ENCODE peak calls at places on chromosome 18, in nine cellular contexts. E is left ventricle myocardium inferior, R is mesothelial cell of epicardium, J is heart right ventricle, I is fibroblast of lung, T is astrocyte of the spinal cord, B is GM12865, W is nephron progenitor cell, U is progenitor cell of endocrine pancreas. H is an unnamed sample.
A peak's percentile ranks its signal among the peaks of the same experiment; 100 is the strongest.

GRCh38 chr18:22694954-22695353 is 238.2 kb upstream of the RBBP8 start:
- DNase-seq in E (peak; percentile 26), R (no peak), J (peak; percentile 43), I (peak; percentile 99), T (peak; percentile 96), B (no peak), W (no peak), U (no peak), H (no peak)

GRCh38 chr18:12287684-12288405 is 20.2 kb upstream of the TUBB6 start:
- DNase-seq in E (peak; percentile 82), R (peak; percentile 64), J (peak; percentile 87), I (peak; percentile 98), T (peak; percentile 90), B (no peak), W (peak; percentile 67), U (no peak), H (no peak)

GRCh38 chr18:58687871-58688308 is 16.6 kb downstream of the MALT1 start:
- DNase-seq in E (no peak), R (no peak), J (no peak), I (no peak), T (no peak), B (peak; percentile 85), W (no peak), U (no peak), H (peak; percentile 62)

GRCh38 chr18:23884712-23885375 is 129.7 kb upstream of the TTC39C start:
- DNase-seq in E (no peak), R (no peak), J (no peak), I (no peak), T (no peak), B (no peak), W (peak; percentile 15), U (no peak), H (no peak)

GRCh38 chr18:58353581-58353980 is 275.3 kb downstream of the ALPK2 start:
- DNase-seq in E (no peak), R (no peak), J (no peak), I (no peak), T (no peak), B (no peak), W (no peak), U (no peak), H (no peak)

GRCh38 chr18:27143580-27144287 is 41.4 kb downstream of the CHST9 start:
- DNase-seq in E (peak; percentile 54), R (no peak), J (peak; percentile 47), I (no peak), T (no peak), B (no peak), W (no peak), U (no peak), H (no peak)

GRCh38 chr18:13141209-13141608 is 77.4 kb upstream of the LDLRAD4 start:
- DNase-seq in E (no peak), R (no peak), J (no peak), I (no peak), T (no peak), B (no peak), W (no peak), U (no peak), H (no peak)

GRCh38 chr18:79394438-79395307 is 1.1 kb upstream of the NFATC1 start:
- DNase-seq in E (no peak), R (no peak), J (peak; percentile 69), I (peak; percentile 56), T (peak; percentile 27), B (no peak), W (peak; percentile 41), U (no peak), H (peak; percentile 67)

GRCh38 chr18:61528961-61529360 is 195.7 kb downstream of the CDH20 start:
- DNase-seq in E (no peak), R (no peak), J (no peak), I (peak; percentile 38), T (no peak), B (no peak), W (peak; percentile 9), U (no peak), H (no peak)

GRCh38 chr18:38611036-38611964 is 1045.7 kb upstream of the CELF4 start:
- DNase-seq in E (no peak), R (no peak), J (peak; percentile 6), I (no peak), T (no peak), B (peak; percentile 92), W (no peak), U (no peak), H (peak; percentile 13)

GRCh38 chr18:8231316-8231715 is 377.9 kb upstream of the RAB12 start:
- DNase-seq in E (no peak), R (no peak), J (no peak), I (peak; percentile 15), T (no peak), B (no peak), W (no peak), U (no peak), H (no peak)

GRCh38 chr18:77981874-77982273 is 732.2 kb downstream of the GALR1 start:
- DNase-seq in E (no peak), R (no peak), J (no peak), I (no peak), T (no peak), B (no peak), W (no peak), U (no peak), H (no peak)

DNA sequence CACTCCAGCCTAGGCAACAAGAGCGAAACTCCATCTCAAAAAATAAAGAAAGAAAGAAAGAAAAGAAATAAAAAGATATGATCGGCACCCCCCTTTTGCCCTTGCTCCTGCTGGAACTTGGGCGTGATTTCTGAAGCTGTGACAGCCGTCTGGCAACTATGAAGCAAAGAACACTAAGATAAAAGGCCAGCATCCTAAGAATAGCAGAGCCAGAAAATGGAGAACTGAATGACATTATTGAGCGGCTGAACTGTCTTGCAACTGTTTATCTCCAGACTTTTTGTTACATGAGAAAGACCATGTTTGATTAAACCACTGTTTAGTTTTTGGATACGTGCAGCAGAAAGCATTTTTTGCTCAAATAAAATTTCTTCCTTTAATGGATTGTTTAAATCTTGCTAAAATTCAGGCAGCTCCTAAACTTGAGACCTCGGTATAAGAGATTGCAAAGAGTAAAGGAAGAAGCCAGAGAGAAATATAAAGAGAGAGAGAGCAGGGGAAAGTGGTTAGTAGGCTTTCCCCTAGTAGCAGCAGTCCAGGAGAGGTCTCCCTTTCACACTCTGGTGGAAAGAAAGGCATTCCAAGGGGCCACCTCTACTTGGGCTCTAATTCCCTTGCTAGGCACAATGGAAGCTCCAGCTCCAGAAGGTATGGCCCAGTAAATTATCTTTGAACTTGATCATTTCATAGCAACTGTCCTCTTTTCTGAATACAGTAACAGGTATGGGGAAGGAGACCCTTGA is 8.2 kb upstream of the MBD2 start:
- DNase-seq in E (no peak), R (no peak), J (no peak), I (no peak), T (no peak), B (no peak), W (no peak), U (no peak), H (no peak)
- TF ChIP-seq CTCF in E (no peak), R (no peak), J (no peak), I (no peak), T (no peak), B (no peak), W (no peak), U (no peak), H (no peak)

GRCh38 chr18:25743661-25744151 is 346.7 kb downstream of the SS18 start:
- DNase-seq in E (no peak), R (no peak), J (no peak), I (no peak), T (no peak), B (no peak), W (no peak), U (no peak), H (no peak)
- TF ChIP-seq CTCF in E (no peak), R (no peak), J (no peak), I (no peak), T (peak; percentile 8), B (no peak), W (no peak), U (no peak), H (no peak)

GRCh38 chr18:45339819-45340550 is 275.3 kb upstream of the SLC14A2 start:
- DNase-seq in E (no peak), R (no peak), J (no peak), I (no peak), T (no peak), B (no peak), W (no peak), U (no peak), H (no peak)

GRCh38 chr18:45340884-45341283 is 274.4 kb upstream of the SLC14A2 start:
- DNase-seq in E (no peak), R (no peak), J (no peak), I (no peak), T (no peak), B (no peak), W (no peak), U (no peak), H (no peak)

GRCh38 chr18:45342166-45342565 is 273.1 kb upstream of the SLC14A2 start:
- DNase-seq in E (no peak), R (no peak), J (no peak), I (no peak), T (no peak), B (no peak), W (no peak), U (no peak), H (no peak)

GRCh38 chr18:45342653-45343052 is 272.6 kb upstream of the SLC14A2 start:
- DNase-seq in E (no peak), R (no peak), J (no peak), I (no peak), T (no peak), B (no peak), W (no peak), U (no peak), H (no peak)

GRCh38 chr18:45341454-45341853 is 273.8 kb upstream of the SLC14A2 start:
- DNase-seq in E (no peak), R (no peak), J (no peak), I (no peak), T (no peak), B (no peak), W (no peak), U (no peak), H (no peak)
- TF ChIP-seq CTCF in E (no peak), R (no peak), J (no peak), I (no peak), T (peak; percentile 5), B (no peak), W (no peak), U (peak; percentile 40), H (no peak)

DNA sequence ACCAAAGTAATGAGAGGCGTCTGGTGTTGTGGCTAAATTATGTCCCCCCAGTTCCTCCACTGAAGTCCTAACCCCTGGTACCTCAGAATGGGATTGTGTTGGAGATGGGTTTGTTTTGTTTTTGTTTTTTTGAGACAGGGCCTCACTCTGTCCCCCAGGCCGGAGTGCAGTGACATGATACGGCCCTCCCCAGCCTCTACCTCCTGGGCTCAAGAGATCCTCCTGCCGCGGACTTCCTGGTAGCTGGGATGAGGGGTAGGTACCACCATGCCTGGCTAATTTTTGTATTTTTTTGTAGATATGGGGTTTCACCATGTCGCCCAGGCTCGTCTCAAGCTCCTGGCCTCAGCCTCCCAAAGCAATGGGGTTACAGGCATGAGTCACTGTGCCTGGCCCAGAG is 73.6 kb upstream of the SMAD7 start:
- DNase-seq in E (no peak), R (peak; percentile 1), J (no peak), I (no peak), T (no peak), B (no peak), W (no peak), U (no peak), H (no peak)
- TF ChIP-seq CTCF in E (no peak), R (no peak), J (no peak), I (no peak), T (no peak), B (no peak), W (no peak), U (no peak), H (no peak)

H was measured in GM10248.